ENCODE peak calls at places on chromosome 1, in four cellular contexts. D is CD4-positive, alpha-beta T cell; W is NCI-H2171 treated with DMSO at 0.1 percent for 48 hours; U is activated T-cell treated with anti-CD3 and anti-CD28 coated beads, Interleukin-2, amount 50 U/mL, for 4 hours. J is an unnamed sample.

GRCh38 chr1:230022666-230023380 is 44.2 kb upstream of the GALNT2 start:
- DNase-seq in D (no peak), U (no peak), W (no peak), J (no peak)

GRCh38 chr1:194225781-194226180 is 1039.4 kb upstream of the B3GALT2 start:
- DNase-seq in W (no peak), D (no peak), U (no peak), J (no peak)

GRCh38 chr1:198245379-198245778 is 88.6 kb downstream of the NEK7 start:
- DNase-seq in U (no peak), W (no peak), D (no peak), J (no peak)

GRCh38 chr1:225460737-225461532 is 33.1 kb upstream of the LBR start:
- DNase-seq in W (no peak), U (peak), D (no peak), J (peak)

GRCh38 chr1:208060495-208060894 is 149.6 kb upstream of the CD34 start:
- DNase-seq in W (no peak), D (no peak), U (no peak), J (no peak)

GRCh38 chr1:110477445-110477957 is 26.6 kb downstream of the PROK1 start:
- DNase-seq in D (no peak), W (no peak), U (no peak), J (no peak)

GRCh38 chr1:22457356-22457755 is 5.7 kb downstream of the ZBTB40 start:
- DNase-seq in W (no peak), U (no peak), D (no peak), J (no peak)

GRCh38 chr1:215241451-215241850 is 158.9 kb downstream of the KCNK2 start:
- DNase-seq in U (no peak), D (no peak), W (no peak), J (no peak)

GRCh38 chr1:44084998-44085675 is 33.5 kb upstream of the KLF17 start:
- DNase-seq in D (no peak), W (no peak), U (no peak), J (no peak)

GRCh38 chr1:117970251-117970650 is 40.7 kb downstream of the WDR3 start:
- DNase-seq in U (no peak), D (no peak), W (no peak), J (no peak)

GRCh38 chr1:234893725-234894630 is 234.7 kb downstream of the TOMM20 start:
- DNase-seq in U (peak), D (no peak), W (peak), J (no peak)

GRCh38 chr1:229768232-229768631 is 142.2 kb downstream of the URB2 start:
- DNase-seq in U (no peak), D (no peak), W (peak), J (no peak)

GRCh38 chr1:89692601-89693503 is 59.9 kb downstream of the LRRC8C start:
- DNase-seq in W (no peak), U (no peak), D (no peak), J (no peak)

GRCh38 chr1:174996474-174996873 is 3.3 kb upstream of the CACYBP start:
- DNase-seq in U (no peak), D (no peak), W (no peak), J (no peak)

GRCh38 chr1:109477821-109478220 is 5.9 kb upstream of the ATXN7L2 start:
- DNase-seq in D (no peak), U (no peak), W (no peak), J (no peak)

GRCh38 chr1:56099766-56100165 is 479.6 kb downstream of the PLPP3 start:
- DNase-seq in U (no peak), D (no peak), W (no peak), J (no peak)

GRCh38 chr1:219544163-219544846 is 68.6 kb downstream of the ZC3H11B start:
- DNase-seq in U (no peak), D (no peak), W (no peak), J (no peak)

GRCh38 chr1:232283864-232284263 is 346.1 kb downstream of the SIPA1L2 start:
- DNase-seq in W (no peak), D (no peak), U (no peak), J (no peak)

GRCh38 chr1:93677729-93678128 is 3.9 kb downstream of the BCAR3 start:
- DNase-seq in U (no peak), W (no peak), D (no peak), J (no peak)

GRCh38 chr1:184366992-184367391 is 19.8 kb upstream of the C1orf21 start:
- DNase-seq in U (no peak), D (no peak), W (no peak), J (no peak)

GRCh38 chr1:53585565-53585964 is 126.4 kb downstream of the DMRTB1 start:
- DNase-seq in U (no peak), W (no peak), D (no peak), J (no peak)

J was measured in CD8-positive, alpha-beta T cell.